ENCODE peak calls at places on chromosomes 12 and 14, in five cellular contexts. One of them, this sample, is unnamed.
A peak's percentile ranks its signal among the peaks of the same experiment; 100 is the strongest.

GRCh38 chr12:118357327-118358007 is 15.2 kb downstream of the TAOK3 start:
- DNase-seq in AG08396: no peak
- DNase-seq in LoVo: peak; percentile 66
- DNase-seq in amniotic stem cell: no peak
- DNase-seq in NCI-H2081 treated with DMSO at 0.1 percent for 48 hours: no peak
- DNase-seq in this sample: peak; percentile 56

GRCh38 chr14:89767861-89768268 is 186.7 kb downstream of the EFCAB11 start:
- DNase-seq in AG08396: peak; percentile 29
- DNase-seq in LoVo: no peak
- DNase-seq in amniotic stem cell: peak; percentile 40
- DNase-seq in NCI-H2081 treated with DMSO at 0.1 percent for 48 hours: no peak
- DNase-seq in this sample: peak; percentile 38

GRCh38 chr12:74021937-74022336 is 515.7 kb upstream of the ATXN7L3B start:
- DNase-seq in AG08396: peak; percentile 4
- DNase-seq in LoVo: peak; percentile 54
- DNase-seq in amniotic stem cell: peak; percentile 20
- DNase-seq in NCI-H2081 treated with DMSO at 0.1 percent for 48 hours: no peak
- DNase-seq in this sample: peak; percentile 22

GRCh38 chr12:90977224-90977623 is 22.2 kb upstream of the CCER1 start:
- DNase-seq in AG08396: no peak
- DNase-seq in LoVo: no peak
- DNase-seq in amniotic stem cell: no peak
- DNase-seq in NCI-H2081 treated with DMSO at 0.1 percent for 48 hours: no peak
- DNase-seq in this sample: no peak

GRCh38 chr12:127144770-127145169 is 1122.2 kb upstream of the TMEM132C start:
- DNase-seq in AG08396: no peak
- DNase-seq in LoVo: no peak
- DNase-seq in amniotic stem cell: no peak
- DNase-seq in NCI-H2081 treated with DMSO at 0.1 percent for 48 hours: no peak
- DNase-seq in this sample: no peak

GRCh38 chr12:32671930-32672785 is 6.9 kb upstream of the DNM1L start:
- DNase-seq in AG08396: peak; percentile 75
- DNase-seq in LoVo: peak; percentile 60
- DNase-seq in amniotic stem cell: peak; percentile 62
- DNase-seq in NCI-H2081 treated with DMSO at 0.1 percent for 48 hours: peak; percentile 89
- DNase-seq in this sample: peak; percentile 73

GRCh38 chr12:113140706-113141105 is 5.1 kb upstream of the RASAL1 start:
- DNase-seq in AG08396: no peak
- DNase-seq in LoVo: no peak
- DNase-seq in amniotic stem cell: no peak
- DNase-seq in NCI-H2081 treated with DMSO at 0.1 percent for 48 hours: no peak
- DNase-seq in this sample: no peak

GRCh38 chr14:71358209-71358931 is 451.1 kb downstream of the PCNX1 start:
- DNase-seq in AG08396: no peak
- DNase-seq in LoVo: no peak
- DNase-seq in amniotic stem cell: no peak
- DNase-seq in NCI-H2081 treated with DMSO at 0.1 percent for 48 hours: no peak
- DNase-seq in this sample: no peak

GRCh38 chr14:69863083-69863482 is 16.1 kb upstream of the SMOC1 start:
- DNase-seq in AG08396: no peak
- DNase-seq in LoVo: no peak
- DNase-seq in amniotic stem cell: no peak
- DNase-seq in NCI-H2081 treated with DMSO at 0.1 percent for 48 hours: no peak
- DNase-seq in this sample: no peak

GRCh38 chr12:40446385-40446784 is 221.6 kb downstream of the LRRK2 start:
- DNase-seq in AG08396: peak; percentile 6
- DNase-seq in LoVo: peak; percentile 21
- DNase-seq in amniotic stem cell: no peak
- DNase-seq in NCI-H2081 treated with DMSO at 0.1 percent for 48 hours: no peak
- DNase-seq in this sample: peak; percentile 42

GRCh38 chr12:80551897-80552296 is 107.9 kb downstream of the PTPRQ start:
- DNase-seq in AG08396: peak; percentile 45
- DNase-seq in LoVo: peak; percentile 46
- DNase-seq in amniotic stem cell: peak; percentile 80
- DNase-seq in NCI-H2081 treated with DMSO at 0.1 percent for 48 hours: no peak
- DNase-seq in this sample: peak; percentile 67

This sample was measured in A549.